ENCODE peak calls at places on chromosomes 5 and 9, in five cellular contexts. B, U, L, Y and C are unnamed samples.

GRCh38 chr9:93007529-93008058 is 50.9 kb upstream of the SUSD3 start:
- DNase-seq in B (no peak), U (no peak), L (no peak), Y (no peak), C (no peak)

GRCh38 chr5:133327946-133328401 is 276.2 kb downstream of the HSPA4 start:
- DNase-seq in Y (no peak), L (no peak), U (no peak), B (no peak), C (no peak)

GRCh38 chr5:16570121-16570815 is 46.5 kb downstream of the RETREG1 start:
- DNase-seq in B (peak), U (no peak), L (no peak), Y (no peak), C (no peak)

GRCh38 chr9:99385814-99386279 is 163.8 kb downstream of the SEC61B start:
- DNase-seq in L (no peak), B (no peak), Y (no peak), U (no peak), C (peak)

GRCh38 chr5:6768590-6769230 is 55.5 kb downstream of the TENT4A start:
- DNase-seq in U (no peak), B (no peak), L (no peak), Y (no peak), C (no peak)

GRCh38 chr9:85742630-85742928 is 825 bp upstream of the AGTPBP1 start:
- DNase-seq in B (no peak), Y (no peak), U (no peak), L (no peak), C (no peak)

GRCh38 chr5:35651002-35651756 is 33.5 kb downstream of the SPEF2 start:
- DNase-seq in U (no peak), Y (no peak), L (no peak), B (peak), C (peak)

GRCh38 chr5:59066367-59067163 is 483.7 kb downstream of the RAB3C start:
- DNase-seq in B (no peak), U (no peak), L (no peak), Y (no peak), C (peak)

GRCh38 chr5:94627191-94627590 is 8.7 kb downstream of the SLF1 start:
- DNase-seq in Y (no peak), U (no peak), B (no peak), L (no peak), C (no peak)

GRCh38 chr5:139806111-139806510 is 10.5 kb downstream of the PSD2 start:
- DNase-seq in B (no peak), L (peak), U (peak), Y (no peak), C (no peak)

GRCh38 chr9:715310-715709 is 126.2 kb upstream of the DMRT1 start:
- DNase-seq in B (no peak), U (no peak), L (no peak), Y (no peak), C (no peak)